ENCODE peak calls at places on chromosomes 4 and X, in seven cellular contexts. V, U, P, C, Z, Y and E are unnamed samples.
A peak's percentile ranks its signal among the peaks of the same experiment; 100 is the strongest.

GRCh38 chr4:7857238-7857701 is 82.4 kb downstream of the AFAP1 start:
- DNase-seq in U (no peak), Y (peak; percentile 35), V (peak; percentile 51), C (peak; percentile 63), P (peak; percentile 89), Z (peak; percentile 49), E (no peak)

GRCh38 chrX:139759637-139760036 is 51.7 kb upstream of the MCF2 start:
- DNase-seq in Y (no peak), V (no peak), U (no peak), P (peak; percentile 39), Z (no peak), C (no peak), E (no peak)

GRCh38 chr4:3437582-3437936 is 4.2 kb upstream of the HGFAC start:
- DNase-seq in Z (no peak), V (no peak), C (no peak), Y (no peak), U (no peak), P (no peak), E (no peak)

GRCh38 chr4:152778656-152779512 is 646 bp downstream of the TIGD4 start:
- DNase-seq in C (no peak), P (peak; percentile 23), Y (no peak), V (no peak), U (no peak), Z (peak; percentile 9), E (peak; percentile 18)

GRCh38 chrX:53494427-53494826 is 60.3 kb upstream of the HSD17B10 start:
- DNase-seq in P (peak; percentile 39), Z (no peak), Y (no peak), V (no peak), U (no peak), C (no peak), E (no peak)

GRCh38 chr4:168655182-168655581 is 158.3 kb downstream of the PALLD start:
- DNase-seq in U (no peak), Y (no peak), V (no peak), Z (no peak), P (no peak), C (no peak), E (no peak)

GRCh38 chr4:10457255-10457801 is at the start of gene ZNF518B:
- DNase-seq in C (peak; percentile 68), Z (peak; percentile 54), U (peak; percentile 81), P (peak; percentile 81), Y (peak; percentile 72), V (peak; percentile 60), E (peak; percentile 74)

GRCh38 chrX:148382983-148383382 is 117.4 kb upstream of the AFF2 start:
- DNase-seq in U (no peak), V (no peak), C (no peak), Z (no peak), P (no peak), Y (no peak), E (no peak)

GRCh38 chr4:86972997-86973396 is 38.2 kb downstream of the AFF1 start:
- DNase-seq in C (no peak), Y (no peak), V (no peak), Z (peak; percentile 14), U (peak; percentile 67), P (peak; percentile 50), E (no peak)

GRCh38 chr4:162350331-162350730 is 186.5 kb upstream of the FSTL5 start:
- DNase-seq in V (no peak), P (no peak), C (no peak), U (no peak), Z (no peak), Y (no peak), E (no peak)

GRCh38 chr4:38547052-38547451 is 116.9 kb upstream of the KLF3 start:
- DNase-seq in U (no peak), V (no peak), C (no peak), P (no peak), Y (no peak), Z (no peak), E (no peak)

GRCh38 chrX:109352121-109352556 is 129.7 kb downstream of the GUCY2F start:
- DNase-seq in Y (no peak), C (peak; percentile 31), U (peak; percentile 43), V (peak; percentile 14), Z (peak; percentile 10), P (peak; percentile 78), E (peak; percentile 54)

GRCh38 chr4:110275871-110276270 is 77.5 kb upstream of the ELOVL6 start:
- DNase-seq in V (no peak), Y (no peak), C (no peak), U (no peak), P (peak; percentile 20), Z (no peak), E (no peak)

GRCh38 chrX:12548746-12549145 is 242.5 kb upstream of the PRPS2 start:
- DNase-seq in P (peak; percentile 53), U (no peak), Y (no peak), Z (peak; percentile 6), C (no peak), V (no peak), E (no peak)

GRCh38 chr4:58163172-58163571 is 1053.0 kb upstream of the IGFBP7 start:
- DNase-seq in U (no peak), Y (no peak), C (no peak), V (no peak), P (no peak), Z (peak; percentile 16), E (no peak)

GRCh38 chrX:107565005-107565404 is 63.3 kb upstream of the PRPS1 start:
- DNase-seq in C (no peak), V (no peak), U (no peak), Y (no peak), Z (no peak), P (no peak), E (no peak)

GRCh38 chrX:22118161-22118830 is 86.2 kb downstream of the PHEX start:
- DNase-seq in U (no peak), C (no peak), P (no peak), Z (no peak), Y (no peak), V (no peak), E (no peak)

GRCh38 chrX:144946696-144947095 is 300.6 kb upstream of the SPANXN1 start:
- DNase-seq in C (no peak), P (no peak), Z (no peak), Y (no peak), V (no peak), U (no peak), E (no peak)

GRCh38 chrX:107741318-107741813 is 34.2 kb downstream of the TSC22D3 start:
- DNase-seq in P (no peak), V (no peak), Z (no peak), C (no peak), U (no peak), Y (no peak), E (no peak)

GRCh38 chr4:97867557-97868091 is 275.7 kb downstream of the STPG2 start:
- DNase-seq in U (no peak), P (no peak), C (no peak), Y (no peak), Z (no peak), V (no peak), E (no peak)

GRCh38 chr4:4854649-4855292 is 4.7 kb upstream of the MSX1 start:
- DNase-seq in C (no peak), Z (no peak), P (no peak), U (no peak), V (no peak), Y (no peak), E (no peak)

GRCh38 chrX:109797311-109797975 is 64.4 kb upstream of the ACSL4 start:
- DNase-seq in V (no peak), Z (no peak), U (no peak), C (no peak), P (no peak), Y (no peak), E (no peak)

GRCh38 chrX:110021180-110022022 is 18.5 kb downstream of the TMEM164 start:
- DNase-seq in U (no peak), Y (no peak), C (no peak), V (peak; percentile 19), Z (peak; percentile 25), P (peak; percentile 55), E (peak; percentile 16)

GRCh38 chrX:39944416-39944815 is 153.3 kb downstream of the BCOR start:
- DNase-seq in C (no peak), Y (no peak), V (no peak), Z (no peak), P (no peak), U (no peak), E (no peak)

GRCh38 chrX:74924449-74925209 is 623 bp downstream of the NEXMIF start:
- DNase-seq in U (peak; percentile 63), Y (peak; percentile 33), V (peak; percentile 15), P (peak; percentile 25), Z (peak; percentile 3), C (peak; percentile 33), E (peak; percentile 54)

GRCh38 chrX:85052636-85053343 is 49.1 kb downstream of the APOOL start:
- DNase-seq in Y (no peak), P (peak; percentile 65), C (no peak), U (no peak), V (no peak), Z (no peak), E (no peak)

GRCh38 chrX:34146906-34147305 is 14.8 kb upstream of the FAM47A start:
- DNase-seq in U (no peak), Z (no peak), P (no peak), Y (no peak), V (no peak), C (no peak), E (no peak)

DNA sequence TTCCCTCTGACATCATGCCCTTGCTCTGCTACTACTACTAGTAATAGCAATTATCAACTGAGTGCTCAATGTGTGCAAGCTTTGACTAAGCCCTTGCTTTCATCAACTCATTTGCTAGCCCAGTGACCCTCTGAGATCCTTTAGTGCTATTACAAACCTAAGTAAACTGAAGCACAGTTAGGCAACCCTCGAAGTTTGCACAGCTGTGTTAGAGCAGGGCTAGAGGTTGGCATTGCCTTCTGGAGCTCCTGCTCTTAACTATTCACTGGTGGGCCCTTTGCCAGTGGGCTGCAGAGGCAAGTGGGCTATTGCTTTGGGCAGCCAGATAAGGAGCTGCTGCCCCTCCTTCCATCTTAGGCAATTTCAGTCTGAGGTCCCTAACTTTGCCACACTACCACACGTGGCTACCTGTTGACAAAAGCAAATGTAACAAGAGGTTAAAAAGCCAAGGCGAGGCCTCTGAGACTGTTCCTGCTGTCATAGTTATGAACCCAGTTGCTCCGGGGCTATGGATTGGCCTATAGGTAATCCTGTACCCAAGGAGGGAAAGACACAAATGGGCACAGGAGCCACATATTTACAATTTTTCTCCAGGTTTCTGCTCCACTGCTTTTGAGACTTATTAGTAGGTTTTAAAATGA is 41.5 kb upstream of the ANKRD50 start:
- DNase-seq in V (no peak), U (peak; percentile 57), C (no peak), Y (no peak), Z (no peak), P (peak; percentile 1), E (no peak)
- H3K36me3 ChIP-seq in V (no peaks in the 10 kb centered on the region), U (no peaks in the 10 kb centered on the region), C (no peaks in the 10 kb centered on the region), Y (no peaks in the 10 kb centered on the region), Z (no peaks in the 10 kb centered on the region), P (no peaks in the 10 kb centered on the region), E (no peaks in the 10 kb centered on the region)

GRCh38 chr4:107733431-107733925 is 13.4 kb upstream of the PAPSS1 start:
- DNase-seq in P (no peak), V (no peak), Z (no peak), C (no peak), U (no peak), Y (no peak), E (no peak)
- H3K4me1 ChIP-seq in P (peaks cover 19% of the 10 kb centered on the region), V (peaks cover 6% of the 10 kb centered on the region), Z (peaks cover 28% of the 10 kb centered on the region), C (peaks cover 4% of the 10 kb centered on the region), U (no peaks in the 10 kb centered on the region), Y (peaks cover 10% of the 10 kb centered on the region), E (no peaks in the 10 kb centered on the region)

GRCh38 chr4:143699331-143700059 is 980 bp downstream of the FREM3 start:
- DNase-seq in U (no peak), C (no peak), Z (no peak), P (no peak), Y (no peak), V (no peak), E (no peak)
- H3K4me3 ChIP-seq in U (peak overlapping the region; percentile 42), C (peak overlapping the region; percentile 31), Z (peak overlapping the region; percentile 52), P (peak overlapping the region; percentile 26), Y (peak overlapping the region; percentile 59), V (peak overlapping the region; percentile 66), E (no peak overlapping the region)

GRCh38 chr4:173200103-173200502 is 31.5 kb downstream of the GALNT7 start:
- DNase-seq in V (no peak), C (no peak), Z (no peak), Y (no peak), U (no peak), P (no peak), E (no peak)
- H3K36me3 ChIP-seq in V (peaks cover 13% of the 10 kb centered on the region), C (no peaks in the 10 kb centered on the region), Z (no peaks in the 10 kb centered on the region), Y (no peaks in the 10 kb centered on the region), U (no peaks in the 10 kb centered on the region), P (no peaks in the 10 kb centered on the region), E (no peaks in the 10 kb centered on the region)